ENCODE peak calls at places on chromosomes 6 and 20, in eight cellular contexts. P is breast epithelium, D is SK-N-MC, G is stomach, H is GM12892, C is H1, Y is GM12878, X is sigmoid colon. E is an unnamed sample.

GRCh38 chr6:160071805-160072687 is 49.6 kb upstream of the SLC22A1 start:
- DNase-seq in Y (no peak), C (peak), X (no peak), H (no peak), D (no peak), G (no peak), P (no peak), E (no peak)

GRCh38 chr20:50891138-50891537 is 40.1 kb downstream of the ADNP start:
- DNase-seq in G (no peak), D (no peak), P (no peak), X (no peak), Y (no peak), H (no peak), C (no peak), E (peak)

GRCh38 chr6:42610416-42610815 is 46.6 kb downstream of the UBR2 start:
- DNase-seq in G (no peak), X (no peak), D (no peak), C (no peak), P (no peak), H (peak), Y (no peak), E (no peak)

GRCh38 chr6:35089935-35090505 is 51.1 kb downstream of the TCP11 start:
- DNase-seq in P (peak), X (peak), G (peak), H (no peak), Y (no peak), C (peak), D (no peak), E (no peak)

GRCh38 chr20:49661560-49662329 is 51.9 kb downstream of the B4GALT5 start:
- DNase-seq in D (no peak), H (no peak), G (no peak), X (no peak), C (no peak), P (no peak), Y (peak), E (no peak)

GRCh38 chr6:5580736-5581568 is 319.6 kb downstream of the FARS2 start:
- DNase-seq in H (no peak), D (no peak), P (no peak), Y (no peak), X (no peak), C (no peak), G (no peak), E (no peak)

GRCh38 chr6:74607934-74608333 is 597.9 kb downstream of the COL12A1 start:
- DNase-seq in X (no peak), G (no peak), H (no peak), D (no peak), P (no peak), C (no peak), Y (no peak), E (no peak)

GRCh38 chr6:105780146-105780860 is 305.8 kb upstream of the PRDM1 start:
- DNase-seq in P (no peak), D (no peak), G (no peak), C (no peak), X (no peak), H (no peak), Y (no peak), E (no peak)

GRCh38 chr20:37270586-37271420 is 9.2 kb upstream of the GHRH start:
- DNase-seq in P (no peak), X (no peak), H (no peak), C (no peak), G (no peak), Y (peak), D (no peak), E (no peak)

GRCh38 chr6:130223508-130223907 is 757 bp upstream of the SAMD3 start:
- DNase-seq in C (no peak), D (no peak), Y (peak), P (no peak), G (no peak), X (no peak), H (peak), E (peak)

GRCh38 chr20:22429175-22430153 is 154.9 kb downstream of the FOXA2 start:
- DNase-seq in Y (no peak), H (no peak), G (no peak), P (no peak), C (no peak), X (no peak), D (no peak), E (no peak)

GRCh38 chr6:1645466-1646185 is 35.9 kb downstream of the FOXC1 start:
- DNase-seq in G (no peak), C (no peak), P (no peak), H (no peak), D (no peak), Y (no peak), X (no peak), E (no peak)

GRCh38 chr6:53014034-53014433 is 18.9 kb upstream of the GSTA4 start:
- DNase-seq in D (no peak), Y (no peak), H (no peak), C (no peak), X (no peak), G (no peak), P (no peak), E (no peak)

GRCh38 chr20:3798908-3799248 is 2.8 kb downstream of the CDC25B start:
- DNase-seq in D (no peak), X (no peak), H (no peak), G (no peak), Y (no peak), P (no peak), C (no peak), E (no peak)

GRCh38 chr6:99241905-99242534 is 107.5 kb downstream of the FAXC start:
- DNase-seq in D (peak), C (peak), P (no peak), Y (no peak), H (no peak), X (no peak), G (peak), E (no peak)

GRCh38 chr6:11194399-11195274 is 37.8 kb downstream of the NEDD9 start:
- DNase-seq in C (no peak), G (no peak), H (no peak), D (no peak), P (no peak), X (no peak), Y (no peak), E (no peak)

GRCh38 chr6:144151010-144151727 is 852 bp downstream of the STX11 start:
- DNase-seq in C (no peak), H (peak), X (no peak), D (no peak), Y (peak), P (no peak), G (no peak), E (peak)

GRCh38 chr6:15308445-15309213 is 62.8 kb downstream of the JARID2 start:
- DNase-seq in X (no peak), D (no peak), H (no peak), C (peak), Y (no peak), P (no peak), G (no peak), E (no peak)

GRCh38 chr6:5403619-5404018 is 142.3 kb downstream of the FARS2 start:
- DNase-seq in P (no peak), H (no peak), D (no peak), C (no peak), G (no peak), Y (no peak), X (no peak), E (no peak)

GRCh38 chr6:113481910-113482309 is 375.2 kb upstream of the MARCKS start:
- DNase-seq in X (no peak), G (no peak), D (no peak), H (peak), P (no peak), C (no peak), Y (no peak), E (no peak)

GRCh38 chr6:134589512-134589911 is 271.6 kb upstream of the SGK1 start:
- DNase-seq in P (no peak), D (no peak), X (no peak), G (no peak), C (no peak), H (no peak), Y (no peak), E (no peak)

GRCh38 chr20:59940956-59941294 is 736 bp downstream of the FAM217B start:
- DNase-seq in C (no peak), G (no peak), X (no peak), P (no peak), Y (no peak), D (no peak), H (no peak), E (no peak)

GRCh38 chr6:22929228-22929627 is 359.9 kb downstream of the HDGFL1 start:
- DNase-seq in P (no peak), H (no peak), G (no peak), Y (no peak), X (no peak), D (no peak), C (no peak), E (no peak)

GRCh38 chr6:4017847-4018193 is 61.1 kb downstream of the FAM217A start:
- DNase-seq in G (no peak), X (no peak), H (no peak), P (no peak), Y (no peak), C (no peak), D (no peak), E (no peak)

GRCh38 chr20:34525709-34526416 is 9.6 kb downstream of the DYNLRB1 start:
- DNase-seq in D (no peak), C (no peak), Y (no peak), G (peak), P (peak), H (no peak), X (peak), E (no peak)
- TF ChIP-seq POLR2AphosphoS5 in D (no peak), C (no peak), Y (no peak), G (peak), P (peak), H (no peak), X (peak), E (peak)

GRCh38 chr6:139766796-139767195 is 392.3 kb upstream of the CITED2 start:
- DNase-seq in G (no peak), D (no peak), X (no peak), C (no peak), P (no peak), Y (no peak), H (no peak), E (no peak)

GRCh38 chr6:139765825-139766285 is 391.4 kb upstream of the CITED2 start:
- DNase-seq in Y (no peak), D (no peak), H (no peak), G (no peak), P (no peak), X (no peak), C (no peak), E (no peak)

GRCh38 chr6:139764498-139764986 is 390.1 kb upstream of the CITED2 start:
- DNase-seq in X (no peak), G (no peak), Y (peak), C (no peak), D (no peak), H (no peak), P (peak), E (no peak)

GRCh38 chr6:139763468-139764214 is 389.2 kb upstream of the CITED2 start:
- DNase-seq in C (no peak), X (no peak), Y (no peak), D (no peak), G (no peak), H (no peak), P (no peak), E (no peak)

DNA sequence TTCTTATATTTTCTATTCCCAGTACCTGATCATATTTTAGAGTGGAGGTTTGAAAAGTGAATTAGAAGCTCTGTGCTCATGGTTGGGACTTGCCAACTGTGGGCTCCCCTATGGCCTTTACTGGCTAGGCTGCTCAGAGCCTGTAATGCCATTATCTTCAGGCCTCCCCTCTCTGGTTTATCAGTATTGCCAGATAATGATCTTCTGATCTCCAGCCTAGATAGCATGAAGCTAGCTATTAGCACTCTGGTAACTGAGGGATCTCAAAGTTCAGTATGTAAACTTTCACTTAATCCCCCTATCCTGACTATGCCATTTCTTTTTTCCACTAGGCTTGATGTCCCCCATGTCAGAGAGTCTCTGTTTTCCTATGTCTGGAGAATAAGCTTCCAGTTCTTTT is 393.7 kb upstream of the CITED2 start:
- DNase-seq in C (no peak), X (no peak), D (no peak), Y (no peak), H (no peak), P (no peak), G (no peak), E (no peak)
- TF ChIP-seq POLR2AphosphoS5 in C (no peak), X (no peak), D (no peak), Y (no peak), H (no peak), P (no peak), G (no peak), E (no peak)

DNA sequence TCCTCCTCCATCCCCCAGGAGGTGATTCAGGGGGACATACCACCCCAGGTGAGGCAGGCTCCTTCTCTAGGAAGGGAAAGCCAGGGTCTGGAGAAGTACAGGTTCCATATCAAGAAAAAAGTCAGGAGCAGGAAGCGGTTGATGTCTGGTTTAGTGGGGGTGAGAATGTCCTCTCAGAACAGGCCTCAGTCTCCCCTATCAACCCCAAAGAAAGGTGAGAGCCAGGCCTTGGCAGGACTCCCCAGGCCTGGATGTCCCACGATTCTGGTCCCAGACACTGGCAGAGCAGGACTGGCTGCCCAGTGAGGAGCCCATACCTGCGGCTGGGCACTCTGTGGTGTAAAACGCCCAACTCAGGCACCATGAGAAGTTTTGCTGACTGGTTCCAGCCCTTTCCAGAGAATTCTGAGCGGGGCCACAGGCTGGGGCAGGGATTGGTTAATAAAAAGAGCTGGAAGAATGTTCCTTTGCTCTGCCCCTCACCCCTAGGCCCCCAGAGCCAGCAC is 13.3 kb downstream of the SLC13A3 start:
- DNase-seq in G (no peak), Y (no peak), P (no peak), D (no peak), H (no peak), C (no peak), X (no peak), E (no peak)
- TF ChIP-seq POLR2AphosphoS5 in G (no peak), Y (no peak), P (no peak), D (no peak), H (no peak), C (no peak), X (no peak), E (no peak)

DNA sequence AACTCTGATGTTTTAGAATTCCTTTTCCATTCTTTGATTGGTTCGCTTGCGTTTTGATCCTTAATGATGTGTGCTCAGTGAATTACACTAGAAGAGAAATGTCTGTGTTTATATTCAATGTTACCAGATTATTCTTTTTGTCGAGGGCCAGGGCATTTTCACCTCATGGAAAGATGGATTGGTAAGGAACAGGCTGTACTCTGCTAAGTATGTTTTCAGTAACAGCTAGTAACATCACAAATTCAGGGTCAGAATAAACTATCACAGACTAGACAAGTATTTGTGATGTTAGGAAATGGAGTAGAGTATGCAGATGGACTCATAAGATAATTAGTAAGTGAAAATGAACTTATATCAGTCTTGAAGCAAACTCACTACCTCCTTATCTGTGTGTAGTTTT is 235.6 kb downstream of the SOX4 start:
- DNase-seq in P (no peak), X (no peak), G (no peak), C (no peak), Y (no peak), H (no peak), D (no peak), E (no peak)
- TF ChIP-seq POLR2AphosphoS5 in P (no peak), X (no peak), G (peak), C (no peak), Y (no peak), H (no peak), D (no peak), E (no peak)

DNA sequence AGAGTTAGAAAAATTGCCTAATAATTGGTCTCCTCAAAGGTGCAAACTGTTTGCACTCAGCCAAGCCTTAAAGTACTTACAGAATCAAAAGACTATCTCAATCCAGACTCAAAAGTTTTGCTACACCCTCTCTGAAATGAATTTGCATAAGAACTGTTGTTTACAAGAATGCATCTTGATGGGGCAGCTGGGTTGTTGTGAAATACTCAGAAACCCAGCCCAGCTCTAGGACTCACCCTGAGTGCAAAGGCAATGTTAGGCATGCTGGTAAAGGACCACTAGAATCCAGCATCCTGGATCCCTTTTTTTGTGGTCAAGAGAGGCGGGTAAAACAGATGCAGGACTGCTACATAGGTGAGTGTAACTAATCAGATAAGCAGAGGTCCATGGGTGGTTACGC is 700.2 kb downstream of the EYS start:
- DNase-seq in G (no peak), D (no peak), C (no peak), X (no peak), P (no peak), Y (no peak), H (no peak), E (no peak)
- TF ChIP-seq POLR2AphosphoS5 in G (no peak), D (no peak), C (no peak), X (no peak), P (no peak), Y (no peak), H (no peak), E (no peak)

DNA sequence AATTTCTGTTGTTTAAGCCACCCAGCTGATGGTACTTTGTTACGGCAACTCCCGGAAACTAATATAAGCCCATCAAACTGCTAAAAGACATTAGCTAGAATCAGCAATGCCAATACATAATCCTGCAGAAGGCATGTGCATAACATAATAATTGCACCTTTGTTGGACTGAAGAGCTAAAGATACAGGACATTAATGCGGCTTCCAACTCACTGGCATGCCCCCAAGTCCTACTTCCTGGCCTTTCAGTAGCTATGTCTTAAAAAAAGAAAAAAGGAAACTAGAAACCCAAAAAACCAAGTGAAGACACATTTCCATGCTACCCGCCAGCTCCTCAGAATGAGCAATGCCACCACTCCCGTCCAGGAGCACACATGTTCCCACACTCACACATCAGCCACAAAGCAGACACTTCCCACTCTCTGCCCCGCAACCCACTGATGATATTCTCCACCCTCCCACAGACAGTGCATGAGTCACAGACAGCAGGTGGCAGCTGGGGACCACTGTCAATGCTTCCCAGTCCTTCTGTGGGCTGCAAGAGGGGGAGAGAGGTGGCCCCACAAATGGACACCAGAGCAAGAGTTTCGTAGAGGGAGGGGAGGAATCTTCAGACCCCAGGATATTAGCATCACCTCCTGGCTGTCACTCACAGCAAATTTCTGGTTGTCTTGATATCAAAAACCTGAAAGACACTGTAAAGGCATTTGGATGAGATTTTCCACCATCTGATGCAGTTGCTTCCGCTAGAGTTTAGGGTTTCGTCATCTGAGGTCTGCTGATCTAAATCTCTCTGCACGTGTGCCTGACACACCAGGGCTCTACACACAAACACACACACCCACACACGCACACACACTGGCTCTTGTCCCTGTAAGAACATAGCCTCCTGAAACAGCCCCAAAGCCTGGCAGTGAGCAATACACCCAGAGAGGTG is 32.8 kb downstream of the GFOD1 start:
- DNase-seq in P (peak), C (no peak), X (peak), D (no peak), Y (peak), G (peak), H (no peak), E (peak)
- TF ChIP-seq POLR2AphosphoS5 in P (peak), C (no peak), X (peak), D (no peak), Y (peak), G (no peak), H (no peak), E (no peak)

DNA sequence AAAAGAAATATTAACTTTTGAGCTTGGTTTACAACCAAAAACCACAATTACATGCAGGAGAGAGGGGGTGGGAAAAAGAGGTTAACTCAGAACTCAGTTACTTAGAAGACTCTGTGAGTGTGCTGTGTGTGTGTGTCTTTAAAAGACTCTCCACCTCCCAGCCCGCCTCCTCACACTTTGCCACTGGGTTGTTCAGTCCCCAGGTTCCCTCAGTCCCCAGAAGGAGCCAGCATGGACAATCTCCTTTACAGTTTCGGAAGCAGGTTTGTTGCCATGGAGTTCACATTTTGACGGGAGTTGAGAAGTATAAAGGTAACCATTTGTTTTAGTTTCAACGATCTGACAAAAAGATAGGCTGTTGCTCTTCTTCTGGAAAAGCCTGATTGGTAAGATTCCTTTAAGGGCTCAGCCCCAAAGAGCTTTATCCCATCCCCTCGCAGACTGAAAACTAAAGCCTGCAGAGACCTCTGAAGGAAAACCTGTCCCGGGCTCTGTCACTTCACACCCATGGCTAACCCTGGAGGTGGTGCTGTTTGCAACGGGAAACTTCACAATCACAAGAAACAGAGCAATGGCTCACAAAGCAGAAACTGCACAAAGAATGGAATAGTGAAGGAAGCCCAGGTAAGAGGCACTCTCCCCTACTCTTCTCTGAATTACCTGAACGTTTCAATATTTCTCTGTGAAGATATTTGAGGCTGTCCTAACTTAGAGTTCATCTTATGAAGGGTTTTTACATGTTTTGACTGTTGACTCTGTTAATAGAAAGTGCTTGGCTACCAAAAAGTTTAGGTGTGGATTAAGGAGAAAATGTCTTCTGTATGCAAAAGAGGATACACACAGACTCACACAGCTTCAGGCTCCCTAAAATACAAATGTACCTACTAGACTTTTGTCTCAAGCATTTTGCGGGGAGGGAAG is at the start of gene SPTLC3:
- DNase-seq in G (peak), Y (no peak), X (peak), P (peak), C (no peak), H (no peak), D (no peak), E (no peak)
- TF ChIP-seq POLR2AphosphoS5 in G (peak), Y (no peak), X (peak), P (peak), C (no peak), H (no peak), D (no peak), E (no peak)